ENCODE peak calls at places on chromosomes 5 and 9, in seven cellular contexts. One of them, this sample, is unnamed.

GRCh38 chr9:98854206-98854756 is 46.8 kb downstream of the GALNT12 start:
- DNase-seq in caudate nucleus: no peak
- DNase-seq in effector memory CD4-positive, alpha-beta T cell: no peak
- DNase-seq in CD4-positive, CD25-positive, alpha-beta regulatory T cell: no peak
- DNase-seq in heart right ventricle: no peak
- DNase-seq in tibial artery: no peak
- DNase-seq in suprapubic skin: no peak
- DNase-seq in this sample: no peak

GRCh38 chr5:372556-372910 is 51.0 kb downstream of the AHRR start:
- DNase-seq in caudate nucleus: no peak
- DNase-seq in effector memory CD4-positive, alpha-beta T cell: no peak
- DNase-seq in CD4-positive, CD25-positive, alpha-beta regulatory T cell: no peak
- DNase-seq in heart right ventricle: peak
- DNase-seq in tibial artery: no peak
- DNase-seq in suprapubic skin: peak
- DNase-seq in this sample: no peak

GRCh38 chr9:124752967-124753366 is 18.1 kb downstream of the NR6A1 start:
- DNase-seq in caudate nucleus: no peak
- DNase-seq in effector memory CD4-positive, alpha-beta T cell: no peak
- DNase-seq in CD4-positive, CD25-positive, alpha-beta regulatory T cell: no peak
- DNase-seq in heart right ventricle: no peak
- DNase-seq in tibial artery: no peak
- DNase-seq in suprapubic skin: no peak
- DNase-seq in this sample: no peak

GRCh38 chr9:124593080-124594058 is 86.2 kb upstream of the NR5A1 start:
- DNase-seq in caudate nucleus: no peak
- DNase-seq in effector memory CD4-positive, alpha-beta T cell: no peak
- DNase-seq in CD4-positive, CD25-positive, alpha-beta regulatory T cell: no peak
- DNase-seq in heart right ventricle: no peak
- DNase-seq in tibial artery: no peak
- DNase-seq in suprapubic skin: no peak
- DNase-seq in this sample: no peak

GRCh38 chr5:33737284-33737683 is 154.5 kb downstream of the ADAMTS12 start:
- DNase-seq in caudate nucleus: no peak
- DNase-seq in effector memory CD4-positive, alpha-beta T cell: no peak
- DNase-seq in CD4-positive, CD25-positive, alpha-beta regulatory T cell: no peak
- DNase-seq in heart right ventricle: no peak
- DNase-seq in tibial artery: no peak
- DNase-seq in suprapubic skin: no peak
- DNase-seq in this sample: no peak

GRCh38 chr5:31197183-31197582 is 3.7 kb downstream of the CDH6 start:
- DNase-seq in caudate nucleus: no peak
- DNase-seq in effector memory CD4-positive, alpha-beta T cell: no peak
- DNase-seq in CD4-positive, CD25-positive, alpha-beta regulatory T cell: no peak
- DNase-seq in heart right ventricle: no peak
- DNase-seq in tibial artery: no peak
- DNase-seq in suprapubic skin: no peak
- DNase-seq in this sample: no peak

GRCh38 chr5:18553269-18553668 is 919.0 kb downstream of the TAF11L14 start:
- DNase-seq in caudate nucleus: no peak
- DNase-seq in effector memory CD4-positive, alpha-beta T cell: no peak
- DNase-seq in CD4-positive, CD25-positive, alpha-beta regulatory T cell: no peak
- DNase-seq in heart right ventricle: no peak
- DNase-seq in tibial artery: no peak
- DNase-seq in suprapubic skin: no peak
- DNase-seq in this sample: no peak

GRCh38 chr9:97703437-97704326 is 6.5 kb upstream of the XPA start:
- DNase-seq in caudate nucleus: no peak
- DNase-seq in effector memory CD4-positive, alpha-beta T cell: no peak
- DNase-seq in CD4-positive, CD25-positive, alpha-beta regulatory T cell: peak
- DNase-seq in heart right ventricle: no peak
- DNase-seq in tibial artery: no peak
- DNase-seq in suprapubic skin: no peak
- DNase-seq in this sample: no peak

GRCh38 chr9:21070171-21070571 is 7.6 kb downstream of the IFNB1 start:
- DNase-seq in caudate nucleus: no peak
- DNase-seq in effector memory CD4-positive, alpha-beta T cell: no peak
- DNase-seq in CD4-positive, CD25-positive, alpha-beta regulatory T cell: no peak
- DNase-seq in heart right ventricle: peak
- DNase-seq in tibial artery: peak
- DNase-seq in suprapubic skin: no peak
- DNase-seq in this sample: no peak

GRCh38 chr9:82168585-82168984 is 180.0 kb downstream of the SPATA31D1 start:
- DNase-seq in caudate nucleus: no peak
- DNase-seq in effector memory CD4-positive, alpha-beta T cell: no peak
- DNase-seq in CD4-positive, CD25-positive, alpha-beta regulatory T cell: no peak
- DNase-seq in heart right ventricle: no peak
- DNase-seq in tibial artery: no peak
- DNase-seq in suprapubic skin: no peak
- DNase-seq in this sample: no peak

GRCh38 chr9:117963493-117963892 is 259.3 kb downstream of the TLR4 start:
- DNase-seq in caudate nucleus: no peak
- DNase-seq in effector memory CD4-positive, alpha-beta T cell: no peak
- DNase-seq in CD4-positive, CD25-positive, alpha-beta regulatory T cell: no peak
- DNase-seq in heart right ventricle: no peak
- DNase-seq in tibial artery: no peak
- DNase-seq in suprapubic skin: no peak
- DNase-seq in this sample: no peak

GRCh38 chr5:81950996-81951395 is 20.8 kb upstream of the ATG10 start:
- DNase-seq in caudate nucleus: no peak
- DNase-seq in effector memory CD4-positive, alpha-beta T cell: no peak
- DNase-seq in CD4-positive, CD25-positive, alpha-beta regulatory T cell: no peak
- DNase-seq in heart right ventricle: no peak
- DNase-seq in tibial artery: no peak
- DNase-seq in suprapubic skin: no peak
- DNase-seq in this sample: no peak
- H3K27ac ChIP-seq in caudate nucleus: no peak
- H3K27ac ChIP-seq in effector memory CD4-positive, alpha-beta T cell: no peak
- H3K27ac ChIP-seq in CD4-positive, CD25-positive, alpha-beta regulatory T cell: no peak
- H3K27ac ChIP-seq in heart right ventricle: no peak
- H3K27ac ChIP-seq in tibial artery: peak
- H3K27ac ChIP-seq in suprapubic skin: no peak
- H3K27ac ChIP-seq in this sample: no peak

GRCh38 chr5:142547445-142548374 is 138.2 kb downstream of the FGF1 start:
- DNase-seq in caudate nucleus: no peak
- DNase-seq in effector memory CD4-positive, alpha-beta T cell: no peak
- DNase-seq in CD4-positive, CD25-positive, alpha-beta regulatory T cell: no peak
- DNase-seq in heart right ventricle: no peak
- DNase-seq in tibial artery: no peak
- DNase-seq in suprapubic skin: no peak
- DNase-seq in this sample: no peak
- H3K27ac ChIP-seq in caudate nucleus: no peak
- H3K27ac ChIP-seq in effector memory CD4-positive, alpha-beta T cell: no peak
- H3K27ac ChIP-seq in CD4-positive, CD25-positive, alpha-beta regulatory T cell: no peak
- H3K27ac ChIP-seq in heart right ventricle: no peak
- H3K27ac ChIP-seq in tibial artery: no peak
- H3K27ac ChIP-seq in suprapubic skin: no peak
- H3K27ac ChIP-seq in this sample: no peak

GRCh38 chr9:130995399-130995941 is 13.5 kb upstream of the LAMC3 start:
- DNase-seq in caudate nucleus: no peak
- DNase-seq in effector memory CD4-positive, alpha-beta T cell: no peak
- DNase-seq in CD4-positive, CD25-positive, alpha-beta regulatory T cell: no peak
- DNase-seq in heart right ventricle: peak
- DNase-seq in tibial artery: peak
- DNase-seq in suprapubic skin: no peak
- DNase-seq in this sample: no peak
- H3K27ac ChIP-seq in caudate nucleus: no peak
- H3K27ac ChIP-seq in effector memory CD4-positive, alpha-beta T cell: no peak
- H3K27ac ChIP-seq in CD4-positive, CD25-positive, alpha-beta regulatory T cell: no peak
- H3K27ac ChIP-seq in heart right ventricle: no peak
- H3K27ac ChIP-seq in tibial artery: no peak
- H3K27ac ChIP-seq in suprapubic skin: no peak
- H3K27ac ChIP-seq in this sample: no peak

GRCh38 chr5:159101689-159102088 is 2.0 kb upstream of the EBF1 start:
- DNase-seq in caudate nucleus: no peak
- DNase-seq in effector memory CD4-positive, alpha-beta T cell: no peak
- DNase-seq in CD4-positive, CD25-positive, alpha-beta regulatory T cell: no peak
- DNase-seq in heart right ventricle: no peak
- DNase-seq in tibial artery: no peak
- DNase-seq in suprapubic skin: no peak
- DNase-seq in this sample: no peak
- H3K27ac ChIP-seq in caudate nucleus: no peak
- H3K27ac ChIP-seq in effector memory CD4-positive, alpha-beta T cell: no peak
- H3K27ac ChIP-seq in CD4-positive, CD25-positive, alpha-beta regulatory T cell: no peak
- H3K27ac ChIP-seq in heart right ventricle: peak
- H3K27ac ChIP-seq in tibial artery: peak
- H3K27ac ChIP-seq in suprapubic skin: peak
- H3K27ac ChIP-seq in this sample: no peak

DNA sequence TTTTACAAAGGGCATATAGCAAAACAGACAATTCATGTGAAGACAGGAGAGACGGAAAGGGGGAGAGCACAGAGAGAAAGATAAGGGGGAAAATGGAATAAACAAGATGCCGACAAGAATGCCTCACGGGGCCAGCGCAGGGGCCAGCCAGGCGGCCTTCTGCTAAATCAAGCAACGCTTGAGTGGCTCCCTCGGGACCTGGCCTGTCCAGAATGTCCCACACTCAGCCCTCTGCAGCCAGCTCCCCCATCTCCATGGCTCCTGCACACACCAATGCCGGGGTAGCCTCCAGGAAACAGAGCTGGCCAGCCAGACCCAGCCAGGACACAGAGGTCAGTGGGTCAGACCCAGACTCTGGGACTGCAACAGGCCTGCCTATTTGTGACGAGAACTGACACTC is 60.0 kb downstream of the ADAMTS2 start:
- DNase-seq in caudate nucleus: no peak
- DNase-seq in effector memory CD4-positive, alpha-beta T cell: no peak
- DNase-seq in CD4-positive, CD25-positive, alpha-beta regulatory T cell: no peak
- DNase-seq in heart right ventricle: peak
- DNase-seq in tibial artery: peak
- DNase-seq in suprapubic skin: no peak
- DNase-seq in this sample: no peak
- H3K27ac ChIP-seq in caudate nucleus: no peak
- H3K27ac ChIP-seq in effector memory CD4-positive, alpha-beta T cell: no peak
- H3K27ac ChIP-seq in CD4-positive, CD25-positive, alpha-beta regulatory T cell: no peak
- H3K27ac ChIP-seq in heart right ventricle: peak
- H3K27ac ChIP-seq in tibial artery: peak
- H3K27ac ChIP-seq in suprapubic skin: no peak
- H3K27ac ChIP-seq in this sample: no peak

DNA sequence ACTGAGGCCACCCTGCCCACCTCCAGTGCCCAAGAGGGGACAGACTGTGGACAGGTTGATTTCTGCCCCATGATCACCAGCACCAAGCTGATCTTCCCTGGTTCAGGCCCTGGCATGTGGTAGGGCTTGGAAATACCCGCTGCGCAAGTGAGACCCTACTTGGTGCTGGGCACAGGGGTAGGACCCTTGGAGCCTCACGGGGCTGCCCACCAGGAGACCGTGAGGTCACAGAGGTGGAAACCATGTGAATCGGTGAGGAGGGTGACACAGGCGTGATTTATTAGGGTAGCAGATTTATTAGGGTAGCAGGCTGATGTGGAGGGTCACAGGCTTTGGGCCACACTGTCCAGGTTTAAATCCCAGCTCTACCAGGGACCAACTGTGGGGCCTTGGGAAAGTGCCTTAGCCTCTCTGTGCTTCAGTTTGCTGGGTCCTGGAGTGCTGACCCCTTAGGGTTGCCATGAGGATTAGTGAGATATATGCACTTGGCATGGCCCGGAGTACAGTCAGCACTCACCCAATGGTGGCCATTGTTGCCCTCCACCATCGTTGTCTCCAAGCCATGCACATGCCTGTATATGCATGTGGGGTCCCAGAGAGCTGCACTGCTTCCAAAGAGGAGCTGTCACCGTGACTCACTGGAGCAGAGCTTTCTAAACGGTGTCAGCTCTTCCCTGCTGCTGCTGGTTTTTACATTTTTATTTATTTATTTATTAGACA is 20.9 kb upstream of the DUSP1 start:
- DNase-seq in caudate nucleus: no peak
- DNase-seq in effector memory CD4-positive, alpha-beta T cell: no peak
- DNase-seq in CD4-positive, CD25-positive, alpha-beta regulatory T cell: no peak
- DNase-seq in heart right ventricle: no peak
- DNase-seq in tibial artery: no peak
- DNase-seq in suprapubic skin: peak
- DNase-seq in this sample: no peak
- H3K27ac ChIP-seq in caudate nucleus: no peak
- H3K27ac ChIP-seq in effector memory CD4-positive, alpha-beta T cell: no peak
- H3K27ac ChIP-seq in CD4-positive, CD25-positive, alpha-beta regulatory T cell: no peak
- H3K27ac ChIP-seq in heart right ventricle: no peak
- H3K27ac ChIP-seq in tibial artery: peak
- H3K27ac ChIP-seq in suprapubic skin: no peak
- H3K27ac ChIP-seq in this sample: no peak

GRCh38 chr5:86617756-86618577 is at the start of gene COX7C:
- DNase-seq in caudate nucleus: peak
- DNase-seq in effector memory CD4-positive, alpha-beta T cell: peak
- DNase-seq in CD4-positive, CD25-positive, alpha-beta regulatory T cell: peak
- DNase-seq in heart right ventricle: peak
- DNase-seq in tibial artery: peak
- DNase-seq in suprapubic skin: peak
- DNase-seq in this sample: peak

GRCh38 chr5:86625148-86625547 is 7.4 kb downstream of the COX7C start:
- DNase-seq in caudate nucleus: no peak
- DNase-seq in effector memory CD4-positive, alpha-beta T cell: no peak
- DNase-seq in CD4-positive, CD25-positive, alpha-beta regulatory T cell: no peak
- DNase-seq in heart right ventricle: no peak
- DNase-seq in tibial artery: no peak
- DNase-seq in suprapubic skin: no peak
- DNase-seq in this sample: no peak

GRCh38 chr5:86626149-86626548 is 8.4 kb downstream of the COX7C start:
- DNase-seq in caudate nucleus: no peak
- DNase-seq in effector memory CD4-positive, alpha-beta T cell: no peak
- DNase-seq in CD4-positive, CD25-positive, alpha-beta regulatory T cell: no peak
- DNase-seq in heart right ventricle: no peak
- DNase-seq in tibial artery: no peak
- DNase-seq in suprapubic skin: no peak
- DNase-seq in this sample: no peak

DNA sequence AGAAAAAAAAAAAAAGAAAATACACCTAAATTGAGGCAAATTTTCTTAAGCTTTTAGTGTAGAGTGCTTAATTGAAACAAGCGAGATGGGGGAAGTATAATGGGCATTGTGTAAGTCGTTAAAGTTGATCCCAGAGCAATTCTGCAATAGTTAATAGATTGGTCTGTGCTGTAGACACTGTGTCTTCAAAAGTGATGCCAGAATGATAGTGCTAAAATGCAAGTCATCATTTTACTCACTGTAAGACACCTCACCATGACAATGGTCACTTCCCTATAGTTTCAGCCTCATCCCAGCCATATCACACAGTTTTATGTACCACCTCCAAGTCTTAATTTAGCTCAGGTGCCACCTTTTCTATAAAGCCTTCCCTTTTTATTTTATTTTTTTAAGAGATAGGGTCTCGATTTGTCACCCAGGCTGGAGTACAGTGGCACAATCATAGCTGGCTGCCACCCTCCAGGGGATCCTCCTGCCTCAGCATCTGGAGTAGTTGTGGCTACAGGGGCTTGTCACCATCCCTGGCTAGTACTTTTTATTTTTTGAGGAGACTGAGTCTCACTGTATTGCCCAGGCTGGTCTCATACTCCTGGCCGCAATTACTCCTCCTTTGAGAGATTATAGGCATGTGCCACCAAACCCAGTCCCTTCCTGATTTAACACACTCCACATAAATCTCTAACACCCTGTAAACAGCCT is 6.2 kb downstream of the COX7C start:
- DNase-seq in caudate nucleus: no peak
- DNase-seq in effector memory CD4-positive, alpha-beta T cell: no peak
- DNase-seq in CD4-positive, CD25-positive, alpha-beta regulatory T cell: no peak
- DNase-seq in heart right ventricle: no peak
- DNase-seq in tibial artery: no peak
- DNase-seq in suprapubic skin: no peak
- DNase-seq in this sample: no peak
- H3K27ac ChIP-seq in caudate nucleus: no peak
- H3K27ac ChIP-seq in effector memory CD4-positive, alpha-beta T cell: no peak
- H3K27ac ChIP-seq in CD4-positive, CD25-positive, alpha-beta regulatory T cell: no peak
- H3K27ac ChIP-seq in heart right ventricle: no peak
- H3K27ac ChIP-seq in tibial artery: no peak
- H3K27ac ChIP-seq in suprapubic skin: no peak
- H3K27ac ChIP-seq in this sample: no peak

GRCh38 chr5:56278267-56278826 is 45.2 kb upstream of the ANKRD55 start:
- DNase-seq in caudate nucleus: no peak
- DNase-seq in effector memory CD4-positive, alpha-beta T cell: no peak
- DNase-seq in CD4-positive, CD25-positive, alpha-beta regulatory T cell: no peak
- DNase-seq in heart right ventricle: no peak
- DNase-seq in tibial artery: no peak
- DNase-seq in suprapubic skin: no peak
- DNase-seq in this sample: no peak
- H3K27ac ChIP-seq in caudate nucleus: no peak
- H3K27ac ChIP-seq in effector memory CD4-positive, alpha-beta T cell: no peak
- H3K27ac ChIP-seq in CD4-positive, CD25-positive, alpha-beta regulatory T cell: no peak
- H3K27ac ChIP-seq in heart right ventricle: no peak
- H3K27ac ChIP-seq in tibial artery: no peak
- H3K27ac ChIP-seq in suprapubic skin: no peak
- H3K27ac ChIP-seq in this sample: no peak

This sample was measured in CD4-positive, alpha-beta memory T cell.